ENCODE peak calls at places on chromosomes 3 and 15, in eight cellular contexts. One of them, this sample, is unnamed.

GRCh38 chr15:81256916-81257315 is 60.2 kb downstream of the IL16 start:
- DNase-seq in GM23338: peak; percentile 51
- DNase-seq in suprapubic skin: no peak
- DNase-seq in PC-3: peak; percentile 40
- DNase-seq in mammary epithelial cell: peak; percentile 34
- DNase-seq in ovary: no peak
- DNase-seq in endodermal cell: no peak
- DNase-seq in esophagus squamous epithelium: no peak
- DNase-seq in this sample: no peak

GRCh38 chr3:13709706-13710105 is 160.8 kb downstream of the FBLN2 start:
- DNase-seq in ovary: no peak
- DNase-seq in GM23338: no peak
- DNase-seq in endodermal cell: no peak
- DNase-seq in esophagus squamous epithelium: no peak
- DNase-seq in suprapubic skin: peak; percentile 52
- DNase-seq in mammary epithelial cell: no peak
- DNase-seq in PC-3: no peak
- DNase-seq in this sample: peak; percentile 40

GRCh38 chr15:74317820-74318375 is 49.5 kb downstream of the CYP11A1 start:
- DNase-seq in endodermal cell: no peak
- DNase-seq in PC-3: peak; percentile 11
- DNase-seq in suprapubic skin: no peak
- DNase-seq in ovary: peak; percentile 91
- DNase-seq in mammary epithelial cell: no peak
- DNase-seq in esophagus squamous epithelium: no peak
- DNase-seq in GM23338: no peak
- DNase-seq in this sample: peak; percentile 95

GRCh38 chr15:48604567-48604966 is 40.9 kb downstream of the FBN1 start:
- DNase-seq in PC-3: no peak
- DNase-seq in ovary: no peak
- DNase-seq in GM23338: no peak
- DNase-seq in endodermal cell: no peak
- DNase-seq in esophagus squamous epithelium: no peak
- DNase-seq in suprapubic skin: no peak
- DNase-seq in mammary epithelial cell: no peak
- DNase-seq in this sample: no peak

GRCh38 chr3:161674402-161674801 is 177.8 kb downstream of the OTOL1 start:
- DNase-seq in esophagus squamous epithelium: no peak
- DNase-seq in endodermal cell: no peak
- DNase-seq in GM23338: no peak
- DNase-seq in ovary: no peak
- DNase-seq in mammary epithelial cell: no peak
- DNase-seq in PC-3: no peak
- DNase-seq in suprapubic skin: no peak
- DNase-seq in this sample: no peak

GRCh38 chr3:188148318-188148717 is 5.6 kb upstream of the LPP start:
- DNase-seq in GM23338: no peak
- DNase-seq in suprapubic skin: no peak
- DNase-seq in esophagus squamous epithelium: no peak
- DNase-seq in ovary: no peak
- DNase-seq in PC-3: no peak
- DNase-seq in endodermal cell: no peak
- DNase-seq in mammary epithelial cell: no peak
- DNase-seq in this sample: no peak

GRCh38 chr3:68699541-68699940 is 232.8 kb downstream of the TAFA4 start:
- DNase-seq in esophagus squamous epithelium: no peak
- DNase-seq in endodermal cell: no peak
- DNase-seq in suprapubic skin: no peak
- DNase-seq in GM23338: no peak
- DNase-seq in ovary: no peak
- DNase-seq in mammary epithelial cell: no peak
- DNase-seq in PC-3: no peak
- DNase-seq in this sample: no peak

GRCh38 chr3:49121244-49121671 is 635 bp upstream of the USP19 start:
- DNase-seq in ovary: no peak
- DNase-seq in endodermal cell: no peak
- DNase-seq in PC-3: no peak
- DNase-seq in mammary epithelial cell: no peak
- DNase-seq in suprapubic skin: no peak
- DNase-seq in esophagus squamous epithelium: no peak
- DNase-seq in GM23338: no peak
- DNase-seq in this sample: no peak

GRCh38 chr3:66195347-66195783 is 25.4 kb upstream of the SLC25A26 start:
- DNase-seq in suprapubic skin: peak; percentile 62
- DNase-seq in ovary: peak; percentile 63
- DNase-seq in mammary epithelial cell: peak; percentile 39
- DNase-seq in GM23338: peak; percentile 83
- DNase-seq in endodermal cell: peak; percentile 93
- DNase-seq in PC-3: peak; percentile 46
- DNase-seq in esophagus squamous epithelium: no peak
- DNase-seq in this sample: no peak

GRCh38 chr3:98012974-98013373 is 22.1 kb downstream of the GABRR3 start:
- DNase-seq in ovary: no peak
- DNase-seq in GM23338: no peak
- DNase-seq in mammary epithelial cell: no peak
- DNase-seq in endodermal cell: no peak
- DNase-seq in suprapubic skin: no peak
- DNase-seq in esophagus squamous epithelium: no peak
- DNase-seq in PC-3: no peak
- DNase-seq in this sample: no peak

GRCh38 chr3:156474560-156475389 is 80.1 kb downstream of the SSR3 start:
- DNase-seq in suprapubic skin: no peak
- DNase-seq in ovary: no peak
- DNase-seq in endodermal cell: peak; percentile 80
- DNase-seq in PC-3: peak; percentile 22
- DNase-seq in mammary epithelial cell: no peak
- DNase-seq in esophagus squamous epithelium: no peak
- DNase-seq in GM23338: peak; percentile 66
- DNase-seq in this sample: no peak

GRCh38 chr3:185225523-185225922 is 28.3 kb downstream of the EHHADH start:
- DNase-seq in GM23338: no peak
- DNase-seq in esophagus squamous epithelium: no peak
- DNase-seq in mammary epithelial cell: peak; percentile 31
- DNase-seq in PC-3: peak; percentile 10
- DNase-seq in suprapubic skin: no peak
- DNase-seq in ovary: no peak
- DNase-seq in endodermal cell: no peak
- DNase-seq in this sample: no peak

GRCh38 chr3:24929521-24929920 is 434.9 kb upstream of the THRB start:
- DNase-seq in esophagus squamous epithelium: no peak
- DNase-seq in suprapubic skin: no peak
- DNase-seq in mammary epithelial cell: no peak
- DNase-seq in GM23338: no peak
- DNase-seq in PC-3: no peak
- DNase-seq in endodermal cell: no peak
- DNase-seq in ovary: no peak
- DNase-seq in this sample: no peak

GRCh38 chr15:37059051-37059450 is 41.3 kb downstream of the MEIS2 start:
- DNase-seq in suprapubic skin: no peak
- DNase-seq in endodermal cell: no peak
- DNase-seq in PC-3: peak; percentile 92
- DNase-seq in GM23338: no peak
- DNase-seq in mammary epithelial cell: peak; percentile 82
- DNase-seq in esophagus squamous epithelium: no peak
- DNase-seq in ovary: no peak
- DNase-seq in this sample: no peak

GRCh38 chr3:25910997-25911396 is 121.1 kb downstream of the OXSM start:
- DNase-seq in ovary: no peak
- DNase-seq in mammary epithelial cell: no peak
- DNase-seq in GM23338: peak; percentile 89
- DNase-seq in endodermal cell: peak; percentile 79
- DNase-seq in PC-3: peak; percentile 44
- DNase-seq in esophagus squamous epithelium: no peak
- DNase-seq in suprapubic skin: no peak
- DNase-seq in this sample: no peak

GRCh38 chr3:57065588-57065987 is 5.1 kb downstream of the SPATA12 start:
- DNase-seq in ovary: no peak
- DNase-seq in suprapubic skin: no peak
- DNase-seq in esophagus squamous epithelium: no peak
- DNase-seq in mammary epithelial cell: no peak
- DNase-seq in GM23338: no peak
- DNase-seq in PC-3: peak; percentile 41
- DNase-seq in endodermal cell: peak; percentile 68
- DNase-seq in this sample: no peak

GRCh38 chr3:43998841-43999805 is 242.6 kb upstream of the TOPAZ1 start:
- DNase-seq in PC-3: no peak
- DNase-seq in esophagus squamous epithelium: no peak
- DNase-seq in ovary: no peak
- DNase-seq in suprapubic skin: no peak
- DNase-seq in GM23338: peak; percentile 89
- DNase-seq in endodermal cell: peak; percentile 84
- DNase-seq in mammary epithelial cell: peak; percentile 51
- DNase-seq in this sample: no peak

GRCh38 chr15:48425051-48425450 is 93.8 kb downstream of the DUT start:
- DNase-seq in suprapubic skin: no peak
- DNase-seq in GM23338: no peak
- DNase-seq in endodermal cell: no peak
- DNase-seq in PC-3: no peak
- DNase-seq in esophagus squamous epithelium: no peak
- DNase-seq in ovary: no peak
- DNase-seq in mammary epithelial cell: no peak
- DNase-seq in this sample: no peak

GRCh38 chr3:72739521-72740466 is 108.5 kb downstream of the SHQ1 start:
- DNase-seq in GM23338: no peak
- DNase-seq in endodermal cell: no peak
- DNase-seq in ovary: no peak
- DNase-seq in esophagus squamous epithelium: no peak
- DNase-seq in PC-3: peak; percentile 60
- DNase-seq in mammary epithelial cell: no peak
- DNase-seq in suprapubic skin: no peak
- DNase-seq in this sample: no peak

GRCh38 chr3:40086890-40087884 is 222.3 kb upstream of the EIF1B start:
- DNase-seq in PC-3: peak; percentile 9
- DNase-seq in GM23338: no peak
- DNase-seq in endodermal cell: no peak
- DNase-seq in esophagus squamous epithelium: no peak
- DNase-seq in suprapubic skin: no peak
- DNase-seq in ovary: no peak
- DNase-seq in mammary epithelial cell: peak; percentile 41
- DNase-seq in this sample: no peak

GRCh38 chr3:138267083-138267482 is 62.6 kb downstream of the NME9 start:
- DNase-seq in ovary: no peak
- DNase-seq in suprapubic skin: no peak
- DNase-seq in GM23338: no peak
- DNase-seq in esophagus squamous epithelium: no peak
- DNase-seq in PC-3: no peak
- DNase-seq in endodermal cell: no peak
- DNase-seq in mammary epithelial cell: no peak
- DNase-seq in this sample: no peak

GRCh38 chr3:127680146-127680661 is 7.5 kb downstream of the ABTB1 start:
- DNase-seq in GM23338: no peak
- DNase-seq in esophagus squamous epithelium: no peak
- DNase-seq in endodermal cell: peak; percentile 28
- DNase-seq in PC-3: no peak
- DNase-seq in mammary epithelial cell: no peak
- DNase-seq in ovary: peak; percentile 40
- DNase-seq in suprapubic skin: peak; percentile 71
- DNase-seq in this sample: peak; percentile 47

GRCh38 chr15:48360841-48361240 is 29.6 kb downstream of the DUT start:
- DNase-seq in mammary epithelial cell: peak; percentile 34
- DNase-seq in suprapubic skin: no peak
- DNase-seq in ovary: no peak
- DNase-seq in esophagus squamous epithelium: no peak
- DNase-seq in endodermal cell: no peak
- DNase-seq in PC-3: peak; percentile 33
- DNase-seq in GM23338: peak; percentile 9
- DNase-seq in this sample: no peak

GRCh38 chr3:41593760-41594159 is 368.1 kb downstream of the ULK4 start:
- DNase-seq in ovary: no peak
- DNase-seq in PC-3: no peak
- DNase-seq in endodermal cell: no peak
- DNase-seq in mammary epithelial cell: no peak
- DNase-seq in suprapubic skin: no peak
- DNase-seq in GM23338: no peak
- DNase-seq in esophagus squamous epithelium: no peak
- DNase-seq in this sample: no peak
- H3K4me3 ChIP-seq in ovary: no peak overlapping the region
- H3K4me3 ChIP-seq in PC-3: no peak overlapping the region
- H3K4me3 ChIP-seq in endodermal cell: no peak overlapping the region
- H3K4me3 ChIP-seq in mammary epithelial cell: no peak overlapping the region
- H3K4me3 ChIP-seq in suprapubic skin: no peak overlapping the region
- H3K4me3 ChIP-seq in GM23338: no peak overlapping the region
- H3K4me3 ChIP-seq in esophagus squamous epithelium: no peak overlapping the region
- H3K4me3 ChIP-seq in this sample: no peak overlapping the region

GRCh38 chr15:62141200-62141599 is 23.9 kb downstream of the C2CD4B start:
- DNase-seq in esophagus squamous epithelium: no peak
- DNase-seq in GM23338: no peak
- DNase-seq in ovary: no peak
- DNase-seq in suprapubic skin: no peak
- DNase-seq in mammary epithelial cell: no peak
- DNase-seq in PC-3: no peak
- DNase-seq in endodermal cell: no peak
- DNase-seq in this sample: no peak

GRCh38 chr15:62138124-62138523 is 27.0 kb downstream of the C2CD4B start:
- DNase-seq in endodermal cell: no peak
- DNase-seq in PC-3: peak; percentile 76
- DNase-seq in GM23338: no peak
- DNase-seq in suprapubic skin: no peak
- DNase-seq in mammary epithelial cell: peak; percentile 73
- DNase-seq in ovary: no peak
- DNase-seq in esophagus squamous epithelium: no peak
- DNase-seq in this sample: no peak

GRCh38 chr15:62141643-62142588 is 23.2 kb downstream of the C2CD4B start:
- DNase-seq in mammary epithelial cell: no peak
- DNase-seq in endodermal cell: no peak
- DNase-seq in esophagus squamous epithelium: no peak
- DNase-seq in GM23338: no peak
- DNase-seq in PC-3: peak; percentile 45
- DNase-seq in suprapubic skin: no peak
- DNase-seq in ovary: no peak
- DNase-seq in this sample: no peak

GRCh38 chr15:62145015-62145735 is 19.9 kb downstream of the C2CD4B start:
- DNase-seq in suprapubic skin: no peak
- DNase-seq in endodermal cell: no peak
- DNase-seq in mammary epithelial cell: peak; percentile 35
- DNase-seq in ovary: no peak
- DNase-seq in PC-3: no peak
- DNase-seq in GM23338: no peak
- DNase-seq in esophagus squamous epithelium: no peak
- DNase-seq in this sample: no peak

GRCh38 chr15:62142736-62143135 is 22.3 kb downstream of the C2CD4B start:
- DNase-seq in suprapubic skin: no peak
- DNase-seq in PC-3: peak; percentile 38
- DNase-seq in endodermal cell: no peak
- DNase-seq in mammary epithelial cell: no peak
- DNase-seq in ovary: no peak
- DNase-seq in esophagus squamous epithelium: no peak
- DNase-seq in GM23338: peak; percentile 54
- DNase-seq in this sample: no peak
- TF ChIP-seq CTCF in suprapubic skin: no peak
- TF ChIP-seq CTCF in PC-3: peak; percentile 68
- TF ChIP-seq CTCF in endodermal cell: peak; percentile 35
- TF ChIP-seq CTCF in mammary epithelial cell: no peak
- TF ChIP-seq CTCF in ovary: no peak
- TF ChIP-seq CTCF in esophagus squamous epithelium: no peak
- TF ChIP-seq CTCF in GM23338: no peak
- TF ChIP-seq CTCF in this sample: no peak

GRCh38 chr3:114428173-114428606 is 134.4 kb downstream of the TIGIT start:
- DNase-seq in endodermal cell: no peak
- DNase-seq in PC-3: no peak
- DNase-seq in esophagus squamous epithelium: no peak
- DNase-seq in GM23338: no peak
- DNase-seq in mammary epithelial cell: no peak
- DNase-seq in ovary: no peak
- DNase-seq in suprapubic skin: no peak
- DNase-seq in this sample: no peak
- H3K27ac ChIP-seq in endodermal cell: no peak overlapping the region
- H3K27ac ChIP-seq in PC-3: no peak overlapping the region
- H3K27ac ChIP-seq in esophagus squamous epithelium: no peak overlapping the region
- H3K27ac ChIP-seq in GM23338: no peak overlapping the region
- H3K27ac ChIP-seq in mammary epithelial cell: no peak overlapping the region
- H3K27ac ChIP-seq in ovary: no peak overlapping the region
- H3K27ac ChIP-seq in suprapubic skin: no peak overlapping the region
- H3K27ac ChIP-seq in this sample: no peak overlapping the region

GRCh38 chr3:70999730-71000129 is 583.8 kb downstream of the FOXP1 start:
- DNase-seq in endodermal cell: no peak
- DNase-seq in suprapubic skin: no peak
- DNase-seq in PC-3: peak; percentile 75
- DNase-seq in esophagus squamous epithelium: no peak
- DNase-seq in GM23338: no peak
- DNase-seq in mammary epithelial cell: peak; percentile 56
- DNase-seq in ovary: no peak
- DNase-seq in this sample: no peak
- H3K4me3 ChIP-seq in endodermal cell: no peak overlapping the region
- H3K4me3 ChIP-seq in suprapubic skin: no peak overlapping the region
- H3K4me3 ChIP-seq in PC-3: peak overlapping the region; percentile 25
- H3K4me3 ChIP-seq in esophagus squamous epithelium: no peak overlapping the region
- H3K4me3 ChIP-seq in GM23338: no peak overlapping the region
- H3K4me3 ChIP-seq in mammary epithelial cell: no peak overlapping the region
- H3K4me3 ChIP-seq in ovary: no peak overlapping the region
- H3K4me3 ChIP-seq in this sample: no peak overlapping the region